ENCODE peak calls at places on chromosome 11, in five cellular contexts. Y is osteoblast, M is mesenchymal stem cell, W is GM23248, I is stomach. Z is an unnamed sample.

GRCh38 chr11:48020092-48020755 is 39.9 kb downstream of the PTPRJ start:
- DNase-seq in W (no peak), Y (peak; percentile 38), M (no peak), I (peak; percentile 61), Z (no peak)

GRCh38 chr11:128610765-128611617 is 23.6 kb upstream of the ETS1 start:
- DNase-seq in Y (no peak), I (no peak), W (no peak), M (no peak), Z (no peak)

GRCh38 chr11:64048042-64048854 is 12.5 kb downstream of the FLRT1 start:
- DNase-seq in I (no peak), W (no peak), Y (no peak), M (no peak), Z (no peak)

GRCh38 chr11:44261800-44262591 is 47.9 kb downstream of the ALX4 start:
- DNase-seq in Y (no peak), I (no peak), M (no peak), W (no peak), Z (no peak)

GRCh38 chr11:62911137-62912130 is 9.7 kb downstream of the CHRM1 start:
- DNase-seq in I (no peak), M (no peak), Y (peak; percentile 73), W (peak; percentile 42), Z (no peak)

GRCh38 chr11:56910785-56911184 is 77.9 kb upstream of the OR5AK2 start:
- DNase-seq in W (peak; percentile 14), I (no peak), M (no peak), Y (no peak), Z (no peak)

GRCh38 chr11:123407124-123407995 is 22.7 kb upstream of the GRAMD1B start:
- DNase-seq in Y (peak; percentile 71), W (peak; percentile 81), M (peak; percentile 63), I (peak; percentile 73), Z (no peak)

GRCh38 chr11:85779956-85780640 is 30.8 kb downstream of the SYTL2 start:
- DNase-seq in Y (peak; percentile 37), W (peak; percentile 57), I (no peak), M (peak; percentile 45), Z (no peak)

GRCh38 chr11:22193348-22194051 is 615 bp downstream of the ANO5 start:
- DNase-seq in W (peak; percentile 1), Y (peak; percentile 76), I (peak; percentile 26), M (no peak), Z (peak; percentile 77)

GRCh38 chr11:67287355-67288197 is 1.5 kb upstream of the ANKRD13D start:
- DNase-seq in M (no peak), I (no peak), Y (peak; percentile 87), W (no peak), Z (no peak)

GRCh38 chr11:80872116-80872728 is 1431.4 kb upstream of the TENM4 start:
- DNase-seq in W (no peak), Y (no peak), I (no peak), M (no peak), Z (no peak)

GRCh38 chr11:2390871-2391662 is 9.5 kb upstream of the TSSC4 start:
- DNase-seq in M (peak; percentile 52), W (peak; percentile 87), I (no peak), Y (peak; percentile 100), Z (no peak)

GRCh38 chr11:48081151-48082010 is 101.0 kb downstream of the PTPRJ start:
- DNase-seq in W (peak; percentile 92), Y (peak; percentile 88), I (no peak), M (peak; percentile 56), Z (no peak)

GRCh38 chr11:13970986-13971385 is 8.5 kb downstream of the SPON1 start:
- DNase-seq in I (peak; percentile 42), W (peak; percentile 25), Y (no peak), M (no peak), Z (no peak)

GRCh38 chr11:75103380-75104026 is 6.8 kb upstream of the OR2AT4 start:
- DNase-seq in I (no peak), Y (peak; percentile 70), M (peak; percentile 72), W (peak; percentile 83), Z (no peak)

GRCh38 chr11:123381817-123382554 is 48.1 kb upstream of the GRAMD1B start:
- DNase-seq in I (no peak), M (no peak), Y (no peak), W (no peak), Z (no peak)

GRCh38 chr11:32451808-32452207 is 16.5 kb upstream of the WT1 start:
- DNase-seq in W (no peak), I (no peak), M (no peak), Y (no peak), Z (no peak)

GRCh38 chr11:2752204-2752772 is 52.5 kb upstream of the KCNQ1OT1 start:
- DNase-seq in Y (peak; percentile 47), I (no peak), M (peak; percentile 18), W (no peak), Z (no peak)

GRCh38 chr11:128627666-128628342 is 40.4 kb upstream of the ETS1 start:
- DNase-seq in I (no peak), W (no peak), M (no peak), Y (no peak), Z (no peak)

GRCh38 chr11:102287963-102288744 is 29.1 kb upstream of the BIRC3 start:
- DNase-seq in W (peak; percentile 88), M (peak; percentile 78), I (peak; percentile 45), Y (peak; percentile 94), Z (no peak)

GRCh38 chr11:128174465-128175101 is 412.8 kb downstream of the ETS1 start:
- DNase-seq in I (no peak), M (peak; percentile 51), Y (no peak), W (peak; percentile 72), Z (no peak)

GRCh38 chr11:61509058-61510029 is 795 bp downstream of the LRRC10B start:
- DNase-seq in Y (peak; percentile 98), M (peak; percentile 79), W (peak; percentile 85), I (peak; percentile 77), Z (peak; percentile 55)

GRCh38 chr11:117795726-117796455 is 1.1 kb downstream of the DSCAML1 start:
- DNase-seq in Y (peak; percentile 52), M (no peak), W (no peak), I (no peak), Z (peak; percentile 57)

GRCh38 chr11:3955299-3955665 is 99.8 kb downstream of the STIM1 start:
- DNase-seq in W (no peak), Y (no peak), I (no peak), M (no peak), Z (no peak)

GRCh38 chr11:29282088-29282487 is 734.7 kb downstream of the KCNA4 start:
- DNase-seq in M (peak; percentile 92), I (no peak), W (peak; percentile 94), Y (peak; percentile 14), Z (no peak)

GRCh38 chr11:107493117-107493516 is 35.5 kb upstream of the CWF19L2 start:
- DNase-seq in Y (peak; percentile 8), M (peak; percentile 15), W (peak; percentile 74), I (no peak), Z (no peak)

GRCh38 chr11:7664867-7665266 is 8.4 kb downstream of the CYB5R2 start:
- DNase-seq in M (no peak), W (no peak), I (no peak), Y (peak; percentile 73), Z (no peak)

GRCh38 chr11:33875621-33876294 is 16.1 kb downstream of the LMO2 start:
- DNase-seq in W (no peak), M (no peak), I (no peak), Y (no peak), Z (no peak)

DNA sequence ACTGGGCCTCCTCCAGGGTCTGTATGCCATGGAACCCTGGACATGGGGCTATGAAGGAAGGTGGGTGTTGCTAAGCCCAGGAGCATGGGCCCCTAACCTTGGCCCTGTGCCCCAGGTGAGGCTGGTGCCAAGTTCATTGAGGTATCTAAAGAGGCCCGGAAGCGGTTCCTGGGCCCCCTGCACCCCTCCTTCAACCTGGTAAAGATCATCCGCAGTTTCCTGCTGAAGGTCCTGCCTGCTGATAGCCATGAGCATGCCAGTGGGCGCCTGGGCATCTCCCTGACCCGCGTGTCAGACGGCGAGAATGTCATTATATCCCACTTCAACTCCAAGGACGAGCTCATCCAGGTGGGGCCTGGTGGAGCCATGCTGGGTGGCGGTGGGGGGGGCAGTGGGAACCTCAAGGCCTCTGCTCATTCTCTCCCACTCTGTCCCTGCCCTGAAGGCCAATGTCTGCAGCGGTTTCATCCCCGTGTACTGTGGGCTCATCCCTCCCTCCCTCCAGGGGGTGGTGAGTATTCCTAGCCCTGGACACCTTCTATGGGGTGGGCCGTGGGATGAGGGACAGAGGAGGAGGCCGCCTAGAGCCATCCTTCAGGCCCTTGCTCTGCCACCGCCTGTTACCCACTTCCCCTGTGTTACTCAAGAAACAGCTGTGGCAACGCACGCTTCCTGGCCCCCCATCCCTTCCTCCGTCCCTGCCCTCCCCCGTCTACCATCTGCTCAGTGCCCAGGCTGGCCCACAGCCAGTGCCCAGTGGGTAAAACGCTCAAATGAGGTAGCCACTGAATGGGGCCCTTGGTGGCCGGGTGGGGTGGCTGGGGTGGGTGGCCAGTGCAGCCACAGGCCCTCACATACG is 3.0 kb downstream of the PNPLA2 start:
- DNase-seq in I (no peak), Y (no peak), W (no peak), M (no peak), Z (no peak)
- H3K27ac ChIP-seq in I (peak overlapping the region; percentile 94), Y (no peak overlapping the region), W (peak overlapping the region; percentile 77), M (no peak overlapping the region), Z (peak overlapping the region; percentile 97)

DNA sequence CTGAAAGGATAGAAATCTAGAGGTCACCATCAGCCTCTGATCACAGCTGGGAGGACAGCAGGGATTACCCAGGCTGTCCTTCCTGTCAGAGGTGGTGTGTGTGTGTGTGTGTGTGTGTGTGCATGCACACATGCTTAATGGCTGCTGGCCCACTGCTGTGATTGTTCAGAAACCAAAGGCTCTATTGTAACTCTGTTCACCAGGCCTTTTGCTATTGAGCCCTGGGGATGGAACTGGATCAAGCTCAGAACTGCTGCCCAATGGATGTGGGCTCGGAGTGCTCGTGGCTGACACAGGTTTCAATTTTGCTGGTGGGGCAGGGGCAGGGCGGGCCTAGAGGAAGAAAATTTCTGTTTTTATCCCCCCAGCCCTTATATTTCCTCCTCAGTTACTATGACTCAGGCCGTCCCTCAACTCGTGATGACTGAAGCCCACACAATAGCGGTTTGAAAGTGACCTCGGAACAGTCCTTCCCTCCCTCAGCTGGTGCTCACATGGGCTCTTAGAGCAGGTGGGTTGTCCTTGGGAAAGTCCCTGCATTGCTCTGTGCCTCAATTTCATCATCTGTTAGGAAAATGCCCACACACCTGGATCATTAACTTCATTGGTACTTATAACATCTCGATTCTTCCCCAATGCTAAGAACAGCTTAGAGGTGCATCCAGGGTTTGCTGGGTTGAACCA is 359.2 kb downstream of the TENM4 start:
- DNase-seq in M (peak; percentile 34), W (peak; percentile 8), Y (no peak), I (no peak), Z (no peak)
- H3K27ac ChIP-seq in M (peak overlapping the region; percentile 51), W (no peak overlapping the region), Y (no peak overlapping the region), I (no peak overlapping the region), Z (peak overlapping the region; percentile 42)

GRCh38 chr11:73528877-73529530 is 68.9 kb downstream of the FAM168A start:
- DNase-seq in M (no peak), W (no peak), Y (no peak), I (no peak), Z (no peak)
- H3K27ac ChIP-seq in M (no peak overlapping the region), W (peak overlapping the region; percentile 25), Y (peak overlapping the region; percentile 18), I (peak overlapping the region; percentile 67), Z (peak overlapping the region; percentile 56)

DNA sequence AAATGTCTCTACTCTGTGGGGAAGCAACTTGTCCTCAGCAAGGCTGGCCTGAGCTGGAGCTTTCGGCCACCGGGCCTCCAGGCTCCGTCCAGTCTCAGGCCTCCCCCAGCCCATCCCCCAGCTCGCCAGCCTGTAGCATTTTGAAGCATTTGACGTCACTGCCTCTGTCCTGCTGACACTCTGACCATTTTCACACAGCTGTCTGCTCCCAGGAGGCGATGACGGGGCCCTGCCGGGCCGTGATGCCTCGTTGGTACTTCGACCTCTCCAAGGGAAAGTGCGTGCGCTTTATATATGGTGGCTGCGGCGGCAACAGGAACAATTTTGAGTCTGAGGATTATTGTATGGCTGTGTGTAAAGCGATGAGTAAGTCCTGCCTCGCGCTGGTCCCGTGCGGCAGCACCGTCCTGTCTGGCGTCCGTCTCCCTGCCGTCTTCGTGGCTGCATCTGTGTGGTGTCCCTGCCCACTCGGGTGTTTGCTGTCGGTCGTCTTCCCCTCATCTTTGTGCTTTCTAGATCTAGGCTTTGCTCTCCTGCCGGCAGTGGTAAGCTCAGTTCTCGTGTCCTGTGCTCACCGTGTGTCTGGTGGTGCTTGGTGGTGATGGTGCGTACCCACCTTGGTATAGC is 36.1 kb upstream of the ST14 start:
- DNase-seq in Y (no peak), I (no peak), W (no peak), M (no peak), Z (no peak)
- H3K27ac ChIP-seq in Y (peak overlapping the region; percentile 42), I (peak overlapping the region; percentile 50), W (peak overlapping the region; percentile 57), M (no peak overlapping the region), Z (no peak overlapping the region)

Z was measured in pancreas.